ENCODE peak calls at places on chromosomes 4 and X, in four cellular contexts. S, O, G and K are unnamed samples.
A peak's percentile ranks its signal among the peaks of the same experiment; 100 is the strongest.

GRCh38 chr4:186067757-186068385 is 1.1 kb upstream of the TLR3 start:
- DNase-seq in S (peak; percentile 71), O (peak; percentile 75), G (peak; percentile 31), K (no peak)

GRCh38 chr4:48410812-48411211 is 69.5 kb downstream of the SLAIN2 start:
- DNase-seq in S (no peak), O (no peak), G (no peak), K (no peak)

GRCh38 chrX:14554132-14554715 is 24.9 kb downstream of the GLRA2 start:
- DNase-seq in S (no peak), O (peak; percentile 0), G (no peak), K (no peak)

GRCh38 chr4:81405900-81406401 is 65.8 kb downstream of the RASGEF1B start:
- DNase-seq in S (peak; percentile 89), O (peak; percentile 89), G (peak; percentile 47), K (peak; percentile 48)

GRCh38 chr4:121989715-121990114 is 37.9 kb upstream of the TRPC3 start:
- DNase-seq in S (peak; percentile 79), O (peak; percentile 67), G (no peak), K (peak; percentile 17)

GRCh38 chr4:84938316-84938715 is 28.2 kb downstream of the WDFY3 start:
- DNase-seq in S (peak; percentile 78), O (peak; percentile 44), G (no peak), K (no peak)

GRCh38 chr4:47674173-47674572 is 163.7 kb downstream of the CORIN start:
- DNase-seq in S (no peak), O (no peak), G (no peak), K (no peak)

GRCh38 chr4:177448850-177449249 is 6.6 kb upstream of the AGA start:
- DNase-seq in S (peak; percentile 59), O (peak; percentile 44), G (no peak), K (no peak)

GRCh38 chr4:184514121-184514988 is 40.0 kb upstream of the IRF2 start:
- DNase-seq in S (peak; percentile 91), O (peak; percentile 95), G (peak; percentile 35), K (no peak)

GRCh38 chrX:38375888-38376287 is 23.5 kb downstream of the OTC start:
- DNase-seq in S (peak; percentile 21), O (peak; percentile 1), G (peak; percentile 14), K (peak; percentile 44)

GRCh38 chr4:7842384-7843279 is 97.0 kb downstream of the AFAP1 start:
- DNase-seq in S (peak; percentile 99), O (peak; percentile 99), G (no peak), K (no peak)

GRCh38 chr4:170134821-170135220 is 45.1 kb upstream of the AADAT start:
- DNase-seq in S (no peak), O (no peak), G (no peak), K (no peak)

GRCh38 chr4:110184124-110184790 is 14.2 kb downstream of the ELOVL6 start:
- DNase-seq in S (peak; percentile 34), O (no peak), G (no peak), K (peak; percentile 26)

GRCh38 chr4:98222306-98222705 is 38.9 kb upstream of the RAP1GDS1 start:
- DNase-seq in S (no peak), O (peak; percentile 25), G (no peak), K (no peak)

GRCh38 chr4:73763877-73764276 is 23.5 kb downstream of the CXCL8 start:
- DNase-seq in S (no peak), O (no peak), G (no peak), K (no peak)

GRCh38 chr4:141210168-141210567 is 10.5 kb upstream of the ZNF330 start:
- DNase-seq in S (no peak), O (no peak), G (no peak), K (no peak)

GRCh38 chrX:136423724-136424123 is 64.0 kb upstream of the BRS3 start:
- DNase-seq in S (no peak), O (no peak), G (no peak), K (no peak)

GRCh38 chrX:154780968-154781367 is 18.3 kb downstream of the DKC1 start:
- DNase-seq in S (no peak), O (no peak), G (no peak), K (no peak)

GRCh38 chr4:141810702-141811365 is 174.5 kb downstream of the IL15 start:
- DNase-seq in S (no peak), O (no peak), G (no peak), K (no peak)

GRCh38 chrX:111465664-111466063 is 45.8 kb upstream of the SERTM2 start:
- DNase-seq in S (no peak), O (no peak), G (no peak), K (peak; percentile 9)
- H3K27me3 ChIP-seq in S (no peaks in the 10 kb centered on the region), O (no peaks in the 10 kb centered on the region), G (no peaks in the 10 kb centered on the region), K (no peaks in the 10 kb centered on the region)

GRCh38 chr4:5724377-5724776 is 13.4 kb downstream of the EVC start:
- DNase-seq in S (peak; percentile 19), O (no peak), G (no peak), K (no peak)
- H3K36me3 ChIP-seq in S (no peaks in the 10 kb centered on the region), O (peaks cover 7% of the 10 kb centered on the region), G (peaks cover 22% of the 10 kb centered on the region), K (peaks cover under 1% of the 10 kb centered on the region)

GRCh38 chrX:72054776-72055495 is 76.8 kb downstream of the RTL5 start:
- DNase-seq in S (no peak), O (no peak), G (no peak), K (peak; percentile 33)
- H3K27me3 ChIP-seq in S (no peaks in the 10 kb centered on the region), O (peaks cover 3% of the 10 kb centered on the region), G (no peaks in the 10 kb centered on the region), K (no peaks in the 10 kb centered on the region)

DNA sequence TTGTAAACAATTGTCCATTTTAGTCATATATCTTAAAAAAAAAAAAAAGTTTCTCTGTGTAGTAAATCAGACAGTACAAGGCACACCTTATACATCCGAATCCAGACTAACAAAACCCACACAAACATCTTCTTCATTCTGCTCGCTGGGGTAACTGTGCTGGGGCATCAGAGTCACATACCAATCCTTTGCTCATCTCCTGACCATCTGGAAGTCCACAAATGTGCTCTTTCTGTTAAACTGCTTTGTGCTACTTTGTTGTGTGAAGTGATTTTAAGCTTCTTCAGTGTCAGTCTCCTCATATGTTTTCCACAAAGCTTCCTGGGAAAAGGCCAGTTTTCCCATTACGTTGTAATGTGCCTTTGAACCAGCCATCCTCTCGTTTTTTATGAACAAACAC is 86.2 kb upstream of the CBR4 start:
- DNase-seq in S (no peak), O (no peak), G (no peak), K (no peak)
- H3K36me3 ChIP-seq in S (no peaks in the 10 kb centered on the region), O (peaks cover 3% of the 10 kb centered on the region), G (peaks cover 59% of the 10 kb centered on the region), K (peaks cover 2% of the 10 kb centered on the region)

DNA sequence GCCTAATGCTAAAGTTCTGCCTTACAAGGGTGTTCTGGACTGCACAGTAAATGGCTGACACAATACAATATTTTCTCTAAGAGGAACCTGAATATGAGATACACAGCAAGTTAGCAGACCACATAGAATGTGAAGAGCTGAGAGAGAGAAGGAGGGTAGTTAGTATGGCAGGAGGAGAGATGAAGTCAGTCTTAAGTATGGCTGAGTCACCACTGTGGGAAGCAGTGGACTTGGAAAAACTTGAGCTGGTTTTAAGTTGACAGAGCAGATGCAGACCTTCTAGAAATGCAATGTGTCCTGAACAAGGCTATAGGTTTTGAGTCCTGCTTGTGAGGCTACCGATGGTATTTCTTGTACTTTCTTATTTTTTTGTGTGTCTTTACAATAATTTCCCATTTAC is 172.5 kb downstream of the SH2D1A start:
- DNase-seq in S (no peak), O (no peak), G (no peak), K (no peak)
- H3K27me3 ChIP-seq in S (no peaks in the 10 kb centered on the region), O (no peaks in the 10 kb centered on the region), G (no peaks in the 10 kb centered on the region), K (no peaks in the 10 kb centered on the region)

DNA sequence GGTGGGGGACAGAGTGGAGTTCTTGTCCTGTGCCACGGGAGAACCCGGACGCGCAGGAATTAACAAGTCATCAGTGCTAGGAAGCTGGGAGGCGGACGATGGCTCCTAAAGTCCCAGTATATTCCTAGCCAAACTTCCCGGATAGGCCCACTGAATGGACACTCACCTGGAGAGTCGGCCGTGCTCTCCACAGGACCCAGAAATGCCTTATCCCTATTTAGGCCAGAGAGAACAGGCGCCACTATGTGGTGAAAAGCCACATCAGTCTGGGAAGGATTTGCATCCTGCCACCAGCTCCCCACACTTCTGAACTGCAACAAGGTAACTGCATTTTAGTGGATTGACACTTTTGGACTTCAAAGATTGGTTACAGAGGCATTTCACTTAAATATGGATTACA is 1.1 kb downstream of the CFAP299 start:
- DNase-seq in S (peak; percentile 35), O (peak; percentile 40), G (peak; percentile 53), K (peak; percentile 54)
- H3K36me3 ChIP-seq in S (no peaks in the 10 kb centered on the region), O (no peaks in the 10 kb centered on the region), G (no peaks in the 10 kb centered on the region), K (no peaks in the 10 kb centered on the region)

DNA sequence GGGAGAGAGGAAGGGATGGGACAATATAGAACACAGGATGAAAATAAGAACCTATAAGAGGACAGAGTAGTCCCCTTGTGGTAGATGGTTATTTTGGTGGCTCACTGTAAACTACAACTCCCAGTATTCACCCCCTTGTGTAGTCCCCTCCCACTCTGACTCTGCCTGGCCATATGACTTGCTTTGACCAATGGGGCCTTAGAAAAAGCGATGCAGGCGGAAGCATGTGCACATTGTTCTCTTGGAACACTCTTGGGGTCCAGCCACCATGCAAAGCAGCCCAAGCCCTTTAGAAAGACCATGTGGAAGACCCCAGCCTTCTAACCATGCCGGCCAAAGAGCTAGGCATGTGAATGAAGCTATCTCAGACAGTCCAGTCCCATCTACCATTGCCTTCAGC is 415.0 kb downstream of the BCOR start:
- DNase-seq in S (no peak), O (no peak), G (no peak), K (peak; percentile 67)
- H3K27me3 ChIP-seq in S (no peaks in the 10 kb centered on the region), O (no peaks in the 10 kb centered on the region), G (no peaks in the 10 kb centered on the region), K (peaks cover 2% of the 10 kb centered on the region)

GRCh38 chrX:623268-623598 is 7.4 kb upstream of the SHOX start:
- DNase-seq in S (no peak), O (no peak), G (no peak), K (no peak)
- H3K36me3 ChIP-seq in S (no peaks in the 10 kb centered on the region), O (no peaks in the 10 kb centered on the region), G (no peaks in the 10 kb centered on the region), K (no peaks in the 10 kb centered on the region)

GRCh38 chrX:629230-630006 is 1.2 kb upstream of the SHOX start:
- DNase-seq in S (no peak), O (no peak), G (no peak), K (no peak)

GRCh38 chrX:626745-627509 is 3.7 kb upstream of the SHOX start:
- DNase-seq in S (no peak), O (no peak), G (no peak), K (peak; percentile 27)

GRCh38 chrX:630007-630921 is at the start of gene SHOX:
- DNase-seq in S (no peak), O (no peak), G (no peak), K (peak; percentile 72)

GRCh38 chrX:627510-627964 is 3.1 kb upstream of the SHOX start:
- DNase-seq in S (no peak), O (no peak), G (no peak), K (peak; percentile 11)

DNA sequence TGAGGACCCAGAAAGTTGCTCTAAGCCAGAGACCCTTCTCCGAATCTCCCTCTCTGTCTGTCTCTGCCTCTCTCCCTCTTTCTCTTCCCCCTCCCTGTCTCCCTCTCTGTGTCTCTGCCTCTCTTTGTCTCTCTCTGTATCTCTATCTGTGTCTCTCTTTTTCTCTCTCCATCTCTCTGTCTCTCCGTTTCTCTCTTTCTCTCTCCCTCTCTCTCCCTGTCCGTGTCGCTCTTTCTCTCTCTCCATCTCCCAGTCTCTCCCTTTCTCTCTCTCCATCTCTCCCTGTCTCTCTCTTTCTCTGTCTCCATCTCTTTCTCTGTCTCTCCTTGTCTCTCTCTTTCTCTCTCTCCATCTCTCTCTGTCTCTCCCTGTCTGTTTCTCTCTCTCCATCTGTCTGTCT is 2.6 kb upstream of the SHOX start:
- DNase-seq in S (no peak), O (no peak), G (no peak), K (no peak)
- H3K27me3 ChIP-seq in S (peaks cover 90% of the 10 kb centered on the region), O (no peaks in the 10 kb centered on the region), G (peaks cover 27% of the 10 kb centered on the region), K (peaks cover 93% of the 10 kb centered on the region)